ENCODE peak calls at places on chromosome 2, in four cellular contexts. Y, P, H and S are unnamed samples.

GRCh38 chr2:104650405-104650996 is 203.4 kb upstream of the POU3F3 start:
- DNase-seq in Y (no peak), P (no peak), H (no peak), S (no peak)

GRCh38 chr2:42125887-42126594 is 43.1 kb upstream of the EML4 start:
- DNase-seq in Y (no peak), P (no peak), H (peak), S (no peak)

GRCh38 chr2:232981356-232981755 is 31.7 kb downstream of the NGEF start:
- DNase-seq in Y (no peak), P (no peak), H (no peak), S (no peak)

GRCh38 chr2:141554810-141555209 is 576.0 kb downstream of the LRP1B start:
- DNase-seq in Y (peak), P (peak), H (no peak), S (no peak)

GRCh38 chr2:95342556-95343320 is 45.6 kb downstream of the KCNIP3 start:
- DNase-seq in Y (no peak), P (no peak), H (no peak), S (no peak)

GRCh38 chr2:39437522-39438296 is 624 bp upstream of the MAP4K3 start:
- DNase-seq in Y (peak), P (peak), H (peak), S (peak)

GRCh38 chr2:86764661-86765307 is 25.9 kb downstream of the CD8A start:
- DNase-seq in Y (peak), P (peak), H (peak), S (peak)

GRCh38 chr2:79100301-79100700 is 12.5 kb upstream of the REG1B start:
- DNase-seq in Y (no peak), P (no peak), H (no peak), S (no peak)

GRCh38 chr2:142280846-142281245 is 150.0 kb upstream of the LRP1B start:
- DNase-seq in Y (no peak), P (no peak), H (no peak), S (no peak)

GRCh38 chr2:231524477-231525247 is 5.6 kb downstream of the NMUR1 start:
- DNase-seq in Y (no peak), P (no peak), H (no peak), S (no peak)